ENCODE peak calls at places on chromosomes 16 and 17, in nine cellular contexts. One of them, this sample, is unnamed.

GRCh38 chr16:1299012-1299867 is 10.2 kb upstream of the UBE2I start:
- DNase-seq in NCI-H2029: no peak
- DNase-seq in HL-60: no peak
- DNase-seq in cardiac septum: no peak
- DNase-seq in AG09309: no peak
- DNase-seq in RCC 7860: no peak
- DNase-seq in osteocyte: no peak
- DNase-seq in hypothalamus: no peak
- DNase-seq in lower lobe of right lung: no peak
- DNase-seq in this sample: no peak

GRCh38 chr17:77487677-77488530 is 347.1 kb downstream of the SEC14L1 start:
- DNase-seq in NCI-H2029: no peak
- DNase-seq in HL-60: no peak
- DNase-seq in cardiac septum: peak; percentile 38
- DNase-seq in AG09309: no peak
- DNase-seq in RCC 7860: no peak
- DNase-seq in osteocyte: no peak
- DNase-seq in hypothalamus: no peak
- DNase-seq in lower lobe of right lung: peak; percentile 28
- DNase-seq in this sample: no peak

GRCh38 chr16:88479795-88480760 is 27.0 kb downstream of the ZFPM1 start:
- DNase-seq in NCI-H2029: no peak
- DNase-seq in HL-60: peak; percentile 52
- DNase-seq in cardiac septum: no peak
- DNase-seq in AG09309: no peak
- DNase-seq in RCC 7860: no peak
- DNase-seq in osteocyte: no peak
- DNase-seq in hypothalamus: no peak
- DNase-seq in lower lobe of right lung: no peak
- DNase-seq in this sample: no peak

GRCh38 chr16:51450913-51451312 is 299.8 kb upstream of the SALL1 start:
- DNase-seq in NCI-H2029: no peak
- DNase-seq in HL-60: no peak
- DNase-seq in cardiac septum: no peak
- DNase-seq in AG09309: no peak
- DNase-seq in RCC 7860: no peak
- DNase-seq in osteocyte: no peak
- DNase-seq in hypothalamus: no peak
- DNase-seq in lower lobe of right lung: no peak
- DNase-seq in this sample: no peak

GRCh38 chr16:81445926-81446317 is 1.3 kb downstream of the CMIP start:
- DNase-seq in NCI-H2029: no peak
- DNase-seq in HL-60: no peak
- DNase-seq in cardiac septum: no peak
- DNase-seq in AG09309: no peak
- DNase-seq in RCC 7860: no peak
- DNase-seq in osteocyte: no peak
- DNase-seq in hypothalamus: no peak
- DNase-seq in lower lobe of right lung: no peak
- DNase-seq in this sample: no peak

GRCh38 chr16:73212431-73212830 is 164.5 kb upstream of the ZFHX3 start:
- DNase-seq in NCI-H2029: no peak
- DNase-seq in HL-60: no peak
- DNase-seq in cardiac septum: no peak
- DNase-seq in AG09309: no peak
- DNase-seq in RCC 7860: no peak
- DNase-seq in osteocyte: peak; percentile 68
- DNase-seq in hypothalamus: no peak
- DNase-seq in lower lobe of right lung: no peak
- DNase-seq in this sample: no peak

GRCh38 chr16:31351937-31352315 is 3.0 kb upstream of the ITGAX start:
- DNase-seq in NCI-H2029: no peak
- DNase-seq in HL-60: peak; percentile 64
- DNase-seq in cardiac septum: peak; percentile 85
- DNase-seq in AG09309: no peak
- DNase-seq in RCC 7860: no peak
- DNase-seq in osteocyte: no peak
- DNase-seq in hypothalamus: no peak
- DNase-seq in lower lobe of right lung: peak; percentile 72
- DNase-seq in this sample: no peak

GRCh38 chr17:56481654-56482053 is 111.8 kb upstream of the NOG start:
- DNase-seq in NCI-H2029: no peak
- DNase-seq in HL-60: no peak
- DNase-seq in cardiac septum: no peak
- DNase-seq in AG09309: no peak
- DNase-seq in RCC 7860: no peak
- DNase-seq in osteocyte: no peak
- DNase-seq in hypothalamus: no peak
- DNase-seq in lower lobe of right lung: no peak
- DNase-seq in this sample: no peak

GRCh38 chr17:27986805-27987684 is 55.4 kb upstream of the NLK start:
- DNase-seq in NCI-H2029: no peak
- DNase-seq in HL-60: no peak
- DNase-seq in cardiac septum: no peak
- DNase-seq in AG09309: no peak
- DNase-seq in RCC 7860: no peak
- DNase-seq in osteocyte: no peak
- DNase-seq in hypothalamus: no peak
- DNase-seq in lower lobe of right lung: no peak
- DNase-seq in this sample: no peak

GRCh38 chr17:79082311-79083190 is 7.9 kb downstream of the ENGASE start:
- DNase-seq in NCI-H2029: no peak
- DNase-seq in HL-60: peak; percentile 47
- DNase-seq in cardiac septum: no peak
- DNase-seq in AG09309: no peak
- DNase-seq in RCC 7860: no peak
- DNase-seq in osteocyte: no peak
- DNase-seq in hypothalamus: no peak
- DNase-seq in lower lobe of right lung: no peak
- DNase-seq in this sample: no peak

GRCh38 chr17:55641559-55642160 is 81.0 kb downstream of the TMEM100 start:
- DNase-seq in NCI-H2029: peak; percentile 25
- DNase-seq in HL-60: peak; percentile 73
- DNase-seq in cardiac septum: peak; percentile 80
- DNase-seq in AG09309: peak; percentile 11
- DNase-seq in RCC 7860: no peak
- DNase-seq in osteocyte: no peak
- DNase-seq in hypothalamus: no peak
- DNase-seq in lower lobe of right lung: peak; percentile 68
- DNase-seq in this sample: no peak